ENCODE peak calls at places on chromosome 14, in seven cellular contexts. One of them, this sample, is unnamed.

GRCh38 chr14:95620659-95621059 is 65.6 kb upstream of the TCL1B start:
- DNase-seq in hepatocyte: no peak
- DNase-seq in heart left ventricle: no peak
- DNase-seq in WTC11: no peak
- DNase-seq in RWPE2: no peak
- DNase-seq in epithelial cell of esophagus: no peak
- DNase-seq in NB4: no peak
- DNase-seq in this sample: no peak

GRCh38 chr14:103101964-103102688 is 7.6 kb downstream of the EXOC3L4 start:
- DNase-seq in hepatocyte: no peak
- DNase-seq in heart left ventricle: peak
- DNase-seq in WTC11: peak
- DNase-seq in RWPE2: no peak
- DNase-seq in epithelial cell of esophagus: no peak
- DNase-seq in NB4: no peak
- DNase-seq in this sample: no peak

GRCh38 chr14:99273724-99274345 is 1.8 kb upstream of the BCL11B start:
- DNase-seq in hepatocyte: peak
- DNase-seq in heart left ventricle: no peak
- DNase-seq in WTC11: peak
- DNase-seq in RWPE2: no peak
- DNase-seq in epithelial cell of esophagus: peak
- DNase-seq in NB4: peak
- DNase-seq in this sample: no peak

GRCh38 chr14:73463411-73463810 is 5.1 kb upstream of the NUMB start:
- DNase-seq in hepatocyte: peak
- DNase-seq in heart left ventricle: no peak
- DNase-seq in WTC11: no peak
- DNase-seq in RWPE2: no peak
- DNase-seq in epithelial cell of esophagus: peak
- DNase-seq in NB4: peak
- DNase-seq in this sample: no peak

GRCh38 chr14:91924871-91925726 is 22.4 kb downstream of the FBLN5 start:
- DNase-seq in hepatocyte: no peak
- DNase-seq in heart left ventricle: no peak
- DNase-seq in WTC11: peak
- DNase-seq in RWPE2: no peak
- DNase-seq in epithelial cell of esophagus: peak
- DNase-seq in NB4: no peak
- DNase-seq in this sample: no peak

GRCh38 chr14:57889245-57889644 is 23.4 kb upstream of the SLC35F4 start:
- DNase-seq in hepatocyte: peak
- DNase-seq in heart left ventricle: peak
- DNase-seq in WTC11: no peak
- DNase-seq in RWPE2: no peak
- DNase-seq in epithelial cell of esophagus: peak
- DNase-seq in NB4: no peak
- DNase-seq in this sample: no peak

GRCh38 chr14:74978416-74978947 is 23.1 kb upstream of the PGF start:
- DNase-seq in hepatocyte: no peak
- DNase-seq in heart left ventricle: no peak
- DNase-seq in WTC11: no peak
- DNase-seq in RWPE2: peak
- DNase-seq in epithelial cell of esophagus: peak
- DNase-seq in NB4: no peak
- DNase-seq in this sample: no peak

GRCh38 chr14:20775043-20775442 is 6.0 kb upstream of the RNASE6 start:
- DNase-seq in hepatocyte: no peak
- DNase-seq in heart left ventricle: no peak
- DNase-seq in WTC11: no peak
- DNase-seq in RWPE2: no peak
- DNase-seq in epithelial cell of esophagus: no peak
- DNase-seq in NB4: no peak
- DNase-seq in this sample: no peak

GRCh38 chr14:79328863-79329262 is 882.4 kb downstream of the DIO2 start:
- DNase-seq in hepatocyte: no peak
- DNase-seq in heart left ventricle: no peak
- DNase-seq in WTC11: no peak
- DNase-seq in RWPE2: no peak
- DNase-seq in epithelial cell of esophagus: no peak
- DNase-seq in NB4: no peak
- DNase-seq in this sample: no peak

GRCh38 chr14:102602421-102603292 is 10.2 kb downstream of the RCOR1 start:
- DNase-seq in hepatocyte: no peak
- DNase-seq in heart left ventricle: no peak
- DNase-seq in WTC11: no peak
- DNase-seq in RWPE2: no peak
- DNase-seq in epithelial cell of esophagus: peak
- DNase-seq in NB4: no peak
- DNase-seq in this sample: no peak

GRCh38 chr14:90381011-90381790 is 15.6 kb upstream of the CALM1 start:
- DNase-seq in hepatocyte: peak
- DNase-seq in heart left ventricle: peak
- DNase-seq in WTC11: no peak
- DNase-seq in RWPE2: no peak
- DNase-seq in epithelial cell of esophagus: peak
- DNase-seq in NB4: no peak
- DNase-seq in this sample: no peak

GRCh38 chr14:99239661-99240092 is 32.3 kb downstream of the BCL11B start:
- DNase-seq in hepatocyte: no peak
- DNase-seq in heart left ventricle: no peak
- DNase-seq in WTC11: no peak
- DNase-seq in RWPE2: no peak
- DNase-seq in epithelial cell of esophagus: peak
- DNase-seq in NB4: no peak
- DNase-seq in this sample: no peak

GRCh38 chr14:24179961-24180726 is 8.3 kb downstream of the REC8 start:
- DNase-seq in hepatocyte: peak
- DNase-seq in heart left ventricle: peak
- DNase-seq in WTC11: no peak
- DNase-seq in RWPE2: peak
- DNase-seq in epithelial cell of esophagus: peak
- DNase-seq in NB4: no peak
- DNase-seq in this sample: no peak

GRCh38 chr14:104268725-104269436 is 130.5 kb downstream of the KIF26A start:
- DNase-seq in hepatocyte: no peak
- DNase-seq in heart left ventricle: peak
- DNase-seq in WTC11: peak
- DNase-seq in RWPE2: peak
- DNase-seq in epithelial cell of esophagus: no peak
- DNase-seq in NB4: no peak
- DNase-seq in this sample: peak

DNA sequence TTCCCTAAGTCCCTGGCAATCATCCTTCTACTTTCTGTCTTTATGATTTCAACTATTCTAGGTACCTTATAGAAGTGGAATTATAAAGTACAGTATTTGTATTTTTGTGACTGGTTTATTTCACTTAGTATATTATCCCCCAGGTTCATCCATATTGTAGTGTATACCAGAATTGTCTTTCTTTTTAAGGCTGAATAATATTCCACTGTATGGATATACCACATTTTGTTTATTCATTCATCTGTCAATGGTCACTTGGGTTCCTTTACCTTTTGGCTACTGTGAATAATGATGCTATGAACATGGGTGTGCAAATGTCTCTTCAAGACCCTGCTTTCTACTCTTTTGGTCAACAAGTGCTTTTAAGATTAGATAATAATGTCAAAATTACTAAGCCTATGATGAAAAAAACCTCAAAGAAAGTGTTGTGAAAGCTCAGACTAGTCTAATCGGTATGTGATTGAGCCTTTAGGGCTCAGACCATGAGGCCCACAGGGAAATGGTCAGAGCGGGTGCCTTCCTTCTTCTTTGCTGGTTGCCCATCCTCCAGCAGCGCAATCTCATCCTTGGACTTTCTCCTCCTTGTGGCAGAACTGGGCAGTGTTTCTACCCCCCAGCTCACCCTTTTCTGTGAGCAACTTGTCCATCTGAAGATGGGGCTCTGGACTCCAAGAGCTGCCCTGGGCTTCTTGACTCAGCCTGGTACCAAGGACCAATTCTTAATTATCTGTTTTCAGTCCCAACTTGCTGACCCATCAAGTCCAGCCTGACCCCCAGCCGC is 105.4 kb downstream of the TTC8 start:
- DNase-seq in hepatocyte: no peak
- DNase-seq in heart left ventricle: no peak
- DNase-seq in WTC11: peak
- DNase-seq in RWPE2: no peak
- DNase-seq in epithelial cell of esophagus: no peak
- DNase-seq in NB4: peak
- DNase-seq in this sample: no peak
- TF ChIP-seq CTCF in hepatocyte: no peak
- TF ChIP-seq CTCF in heart left ventricle: no peak
- TF ChIP-seq CTCF in WTC11: no peak
- TF ChIP-seq CTCF in RWPE2: peak
- TF ChIP-seq CTCF in epithelial cell of esophagus: no peak
- TF ChIP-seq CTCF in NB4: peak
- TF ChIP-seq CTCF in this sample: no peak

GRCh38 chr14:53999061-53999488 is 42.5 kb upstream of the BMP4 start:
- DNase-seq in hepatocyte: peak
- DNase-seq in heart left ventricle: no peak
- DNase-seq in WTC11: no peak
- DNase-seq in RWPE2: no peak
- DNase-seq in epithelial cell of esophagus: no peak
- DNase-seq in NB4: no peak
- DNase-seq in this sample: no peak

GRCh38 chr14:54000341-54000811 is 43.8 kb upstream of the BMP4 start:
- DNase-seq in hepatocyte: no peak
- DNase-seq in heart left ventricle: no peak
- DNase-seq in WTC11: no peak
- DNase-seq in RWPE2: no peak
- DNase-seq in epithelial cell of esophagus: peak
- DNase-seq in NB4: no peak
- DNase-seq in this sample: no peak

GRCh38 chr14:54002653-54003052 is 46.0 kb upstream of the BMP4 start:
- DNase-seq in hepatocyte: peak
- DNase-seq in heart left ventricle: no peak
- DNase-seq in WTC11: no peak
- DNase-seq in RWPE2: no peak
- DNase-seq in epithelial cell of esophagus: no peak
- DNase-seq in NB4: no peak
- DNase-seq in this sample: no peak

GRCh38 chr14:54003064-54003463 is 46.4 kb upstream of the BMP4 start:
- DNase-seq in hepatocyte: no peak
- DNase-seq in heart left ventricle: no peak
- DNase-seq in WTC11: no peak
- DNase-seq in RWPE2: no peak
- DNase-seq in epithelial cell of esophagus: no peak
- DNase-seq in NB4: no peak
- DNase-seq in this sample: no peak

DNA sequence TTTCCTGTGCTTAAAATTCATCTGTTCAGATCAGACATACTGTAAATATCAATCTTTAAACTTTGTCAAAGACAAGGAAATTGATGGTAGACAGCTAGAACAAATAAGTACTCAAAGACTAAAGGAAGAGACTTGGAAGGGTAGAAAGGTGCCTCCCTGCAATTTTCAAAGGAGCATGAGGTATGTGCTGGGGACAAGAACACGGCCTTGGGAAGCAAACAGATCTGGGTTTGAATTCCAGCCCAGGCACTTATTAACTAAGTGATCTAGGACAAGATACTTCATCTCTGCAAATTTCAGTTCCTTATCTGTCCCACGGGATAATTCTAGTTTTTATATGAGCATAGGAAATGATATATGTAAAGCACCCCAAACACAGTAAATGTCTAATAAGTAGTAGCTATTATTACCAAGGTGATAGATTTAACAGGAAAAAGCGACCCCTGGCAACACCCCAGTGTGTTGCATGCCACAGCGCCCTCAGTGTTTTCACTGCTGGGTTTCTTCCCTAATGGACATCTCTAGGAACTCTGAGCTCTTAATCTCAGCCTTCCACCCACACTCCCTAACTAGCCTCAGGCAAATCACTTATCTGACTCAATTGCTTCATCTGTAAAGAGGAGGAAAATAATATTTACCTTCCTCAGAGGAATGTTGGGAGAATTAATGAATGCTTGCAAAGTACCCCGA is 44.7 kb upstream of the BMP4 start:
- DNase-seq in hepatocyte: no peak
- DNase-seq in heart left ventricle: no peak
- DNase-seq in WTC11: peak
- DNase-seq in RWPE2: no peak
- DNase-seq in epithelial cell of esophagus: peak
- DNase-seq in NB4: no peak
- DNase-seq in this sample: no peak
- TF ChIP-seq CTCF in hepatocyte: no peak
- TF ChIP-seq CTCF in heart left ventricle: no peak
- TF ChIP-seq CTCF in WTC11: no peak
- TF ChIP-seq CTCF in RWPE2: no peak
- TF ChIP-seq CTCF in epithelial cell of esophagus: no peak
- TF ChIP-seq CTCF in NB4: no peak
- TF ChIP-seq CTCF in this sample: peak

DNA sequence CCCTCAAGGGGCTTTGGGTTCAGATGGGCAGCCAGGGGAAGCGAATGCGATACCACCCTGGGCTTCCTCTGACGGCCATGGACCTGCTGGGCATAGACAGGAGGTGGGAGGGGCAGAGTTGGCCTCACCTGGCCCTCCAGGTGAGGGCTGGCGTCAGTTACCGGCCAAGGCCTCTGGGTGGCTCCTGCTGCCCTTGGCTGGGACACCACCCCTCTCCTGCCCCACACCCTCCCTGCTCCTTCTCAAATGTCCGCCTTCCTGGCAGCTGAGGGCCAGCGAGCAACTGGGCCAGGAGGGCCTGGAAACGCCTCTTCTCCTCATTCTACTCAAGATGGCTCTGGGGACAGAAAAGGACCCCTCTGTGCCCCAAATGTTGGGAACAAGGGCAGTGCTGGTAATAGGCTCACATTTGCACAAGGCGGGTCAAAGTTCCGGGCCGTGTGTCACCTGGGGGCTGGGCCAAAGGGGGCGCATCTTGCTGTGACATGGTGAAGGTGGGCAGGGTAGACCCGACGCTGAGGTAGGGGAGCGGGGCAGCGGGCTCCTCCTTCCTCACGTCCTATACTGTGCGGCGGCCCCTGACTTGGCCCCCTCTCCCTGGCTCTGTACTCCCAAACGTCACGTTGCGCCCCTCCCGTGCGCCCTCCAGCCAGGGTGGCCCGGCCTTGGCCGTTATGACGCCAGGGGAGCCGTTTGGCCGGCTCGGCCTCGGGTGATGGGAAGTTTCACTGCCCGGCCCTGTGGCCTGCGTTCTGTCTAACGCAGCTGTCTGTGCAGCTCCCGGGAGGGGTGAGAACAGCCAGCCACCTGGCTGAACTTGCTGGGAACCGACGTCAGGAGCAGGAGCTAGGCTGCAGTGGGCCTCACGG is 18.1 kb upstream of the DLK1 start:
- DNase-seq in hepatocyte: peak
- DNase-seq in heart left ventricle: peak
- DNase-seq in WTC11: peak
- DNase-seq in RWPE2: no peak
- DNase-seq in epithelial cell of esophagus: no peak
- DNase-seq in NB4: no peak
- DNase-seq in this sample: no peak
- TF ChIP-seq CTCF in hepatocyte: peak
- TF ChIP-seq CTCF in heart left ventricle: no peak
- TF ChIP-seq CTCF in WTC11: peak
- TF ChIP-seq CTCF in RWPE2: peak
- TF ChIP-seq CTCF in epithelial cell of esophagus: peak
- TF ChIP-seq CTCF in NB4: no peak
- TF ChIP-seq CTCF in this sample: no peak

GRCh38 chr14:59055439-59056045 is 132.9 kb upstream of the DAAM1 start:
- DNase-seq in hepatocyte: peak
- DNase-seq in heart left ventricle: peak
- DNase-seq in WTC11: peak
- DNase-seq in RWPE2: no peak
- DNase-seq in epithelial cell of esophagus: peak
- DNase-seq in NB4: peak
- DNase-seq in this sample: no peak
- TF ChIP-seq CTCF in hepatocyte: peak
- TF ChIP-seq CTCF in heart left ventricle: peak
- TF ChIP-seq CTCF in WTC11: no peak
- TF ChIP-seq CTCF in RWPE2: peak
- TF ChIP-seq CTCF in epithelial cell of esophagus: peak
- TF ChIP-seq CTCF in NB4: peak
- TF ChIP-seq CTCF in this sample: peak

This sample was measured in osteocyte.